ENCODE peak calls at places on chromosomes 12 and 14, in six cellular contexts. P is neuronal stem cell, H is left ventricle myocardium inferior, Y is prostate gland, R is right atrium auricular region, K is pancreas. X is an unnamed sample. For H3K4me1, the result is how much of the 10 kb centered on the place peaks cover.

GRCh38 chr14:60684203-60684602 is 34.9 kb upstream of the SIX1 start:
- DNase-seq in R (no peak), P (no peak), Y (no peak), H (no peak), K (no peak), X (no peak)

GRCh38 chr14:78530078-78530477 is 359.9 kb downstream of the NRXN3 start:
- DNase-seq in Y (peak), H (no peak), R (no peak), P (peak), K (no peak), X (no peak)

GRCh38 chr14:60657609-60657983 is 8.3 kb upstream of the SIX1 start:
- DNase-seq in H (no peak), K (no peak), P (peak), Y (no peak), R (no peak), X (no peak)

GRCh38 chr12:53828598-53828997 is 76.8 kb upstream of the CISTR start:
- DNase-seq in Y (no peak), K (no peak), P (no peak), H (no peak), R (no peak), X (no peak)

GRCh38 chr12:27198036-27198435 is 46.0 kb upstream of the STK38L start:
- DNase-seq in H (no peak), R (no peak), K (no peak), Y (no peak), P (no peak), X (no peak)

GRCh38 chr14:91367173-91368171 is 50.1 kb downstream of the CCDC88C start:
- DNase-seq in P (no peak), R (no peak), Y (peak), K (peak), H (no peak), X (peak)

GRCh38 chr14:94539181-94539580 is 22.1 kb upstream of the SERPINA4 start:
- DNase-seq in R (peak), Y (no peak), P (no peak), H (no peak), K (no peak), X (no peak)

GRCh38 chr14:95056476-95056875 is 100.9 kb downstream of the DICER1 start:
- DNase-seq in Y (peak), R (no peak), P (no peak), H (no peak), K (no peak), X (no peak)

GRCh38 chr14:105857816-105858675 is 331.7 kb downstream of the TMEM121 start:
- DNase-seq in R (no peak), K (no peak), H (peak), Y (no peak), P (no peak), X (no peak)

GRCh38 chr12:75959060-75959459 is 72.5 kb downstream of the PHLDA1 start:
- DNase-seq in R (no peak), K (no peak), Y (no peak), P (no peak), H (no peak), X (no peak)

DNA sequence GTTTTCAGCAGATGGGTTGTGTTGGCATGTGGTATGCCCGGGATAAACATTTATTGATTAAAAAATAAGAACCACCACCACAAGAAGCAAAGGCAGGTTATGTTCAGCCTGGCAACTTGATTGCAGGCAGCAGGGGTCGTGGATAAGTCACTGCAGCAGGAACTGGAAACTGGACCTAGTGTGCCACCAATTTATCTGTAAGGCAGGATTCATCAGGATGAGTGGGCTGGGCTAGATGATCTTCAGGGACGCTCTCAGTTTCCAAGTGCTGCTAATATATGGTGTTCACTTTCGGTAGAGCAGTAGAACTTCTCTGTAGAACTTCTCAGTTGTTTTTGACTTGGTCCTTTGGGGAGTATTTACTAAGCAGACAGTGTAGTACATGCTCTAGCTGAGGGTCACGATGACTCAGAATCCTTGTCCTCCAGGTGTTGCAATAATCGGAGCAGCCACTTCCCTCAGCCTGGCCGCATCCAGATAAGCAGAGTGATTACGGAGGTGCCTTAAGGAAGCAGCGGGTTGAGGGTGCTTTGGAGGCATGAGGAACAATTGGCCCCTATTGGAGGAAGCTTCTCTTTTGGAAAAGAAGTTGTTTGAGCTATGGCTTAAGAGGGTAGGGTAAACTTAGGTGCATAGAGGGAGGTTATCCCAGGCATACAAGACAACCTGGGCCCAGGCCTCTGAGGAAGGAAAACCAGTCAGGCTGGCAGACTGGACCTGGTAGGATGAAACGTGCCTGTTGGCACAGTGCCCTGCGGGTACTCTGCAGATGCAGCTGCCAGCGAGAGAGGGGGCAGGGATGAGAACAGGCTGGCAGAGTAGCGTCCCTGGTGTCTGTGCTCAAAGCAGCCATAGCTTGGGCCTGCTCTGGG is 104.0 kb downstream of the GPR135 start:
- DNase-seq in Y (peak), H (peak), K (peak), P (no peak), R (peak), X (no peak)
- H3K4me1 ChIP-seq in Y (under half), H (half or more), K (under half), P (under half), R (under half), X (under half)

GRCh38 chr12:8036366-8036765 is 3.9 kb downstream of the FOXJ2 start:
- DNase-seq in K (no peak), Y (no peak), H (peak), R (no peak), P (no peak), X (no peak)

GRCh38 chr12:8037947-8038346 is 5.4 kb downstream of the FOXJ2 start:
- DNase-seq in K (no peak), H (no peak), P (no peak), Y (no peak), R (no peak), X (no peak)

GRCh38 chr12:8038659-8039114 is 6.2 kb downstream of the FOXJ2 start:
- DNase-seq in P (peak), Y (peak), H (peak), K (peak), R (no peak), X (no peak)

GRCh38 chr12:8035440-8036010 is 3.0 kb downstream of the FOXJ2 start:
- DNase-seq in P (no peak), R (no peak), Y (no peak), K (no peak), H (no peak), X (no peak)

GRCh38 chr12:8037046-8037663 is 4.6 kb downstream of the FOXJ2 start:
- DNase-seq in K (no peak), Y (no peak), R (no peak), H (no peak), P (no peak), X (no peak)
- H3K4me1 ChIP-seq in K (half or more), Y (under half), R (under half), H (half or more), P (under half), X (half or more)

DNA sequence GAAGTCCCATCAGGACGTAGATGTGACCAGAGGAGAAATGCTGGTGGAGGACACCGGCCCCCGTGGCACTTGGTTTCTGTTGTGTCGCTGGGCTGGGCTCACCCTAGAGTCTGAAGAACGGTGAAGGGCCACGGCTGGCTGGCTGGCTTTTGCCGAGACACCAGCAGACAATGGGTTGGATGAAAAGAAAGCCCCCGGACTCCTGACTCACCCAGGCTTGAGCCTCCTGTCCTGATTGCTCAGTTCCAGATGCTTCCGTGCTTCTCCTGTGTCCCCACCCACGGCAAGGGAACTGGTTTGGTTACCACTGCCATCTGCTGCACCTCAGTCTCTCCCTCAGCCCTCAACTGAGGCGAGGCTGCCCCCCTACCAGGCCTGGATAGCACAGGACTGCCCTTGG is 10.4 kb upstream of the ENDOU start:
- DNase-seq in H (no peak), R (no peak), P (no peak), Y (no peak), K (no peak), X (no peak)
- H3K4me1 ChIP-seq in H (half or more), R (under half), P (under half), Y (under half), K (under half), X (under half)

GRCh38 chr12:116133149-116133548 is 144.3 kb downstream of the MED13L start:
- DNase-seq in K (no peak), R (no peak), P (no peak), Y (no peak), H (no peak), X (no peak)
- H3K4me1 ChIP-seq in K (under half), R (under half), P (under half), Y (under half), H (half or more), X (under half)

GRCh38 chr14:100106661-100107112 is 41.5 kb downstream of the EVL start:
- DNase-seq in H (no peak), R (peak), K (no peak), Y (no peak), P (no peak), X (no peak)
- H3K4me1 ChIP-seq in H (half or more), R (under half), K (under half), Y (under half), P (under half), X (half or more)

GRCh38 chr14:64715628-64716412 is 11.6 kb downstream of the PLEKHG3 start:
- DNase-seq in K (peak), H (no peak), R (no peak), Y (no peak), P (no peak), X (no peak)
- H3K4me1 ChIP-seq in K (half or more), H (half or more), R (under half), Y (under half), P (under half), X (half or more)

DNA sequence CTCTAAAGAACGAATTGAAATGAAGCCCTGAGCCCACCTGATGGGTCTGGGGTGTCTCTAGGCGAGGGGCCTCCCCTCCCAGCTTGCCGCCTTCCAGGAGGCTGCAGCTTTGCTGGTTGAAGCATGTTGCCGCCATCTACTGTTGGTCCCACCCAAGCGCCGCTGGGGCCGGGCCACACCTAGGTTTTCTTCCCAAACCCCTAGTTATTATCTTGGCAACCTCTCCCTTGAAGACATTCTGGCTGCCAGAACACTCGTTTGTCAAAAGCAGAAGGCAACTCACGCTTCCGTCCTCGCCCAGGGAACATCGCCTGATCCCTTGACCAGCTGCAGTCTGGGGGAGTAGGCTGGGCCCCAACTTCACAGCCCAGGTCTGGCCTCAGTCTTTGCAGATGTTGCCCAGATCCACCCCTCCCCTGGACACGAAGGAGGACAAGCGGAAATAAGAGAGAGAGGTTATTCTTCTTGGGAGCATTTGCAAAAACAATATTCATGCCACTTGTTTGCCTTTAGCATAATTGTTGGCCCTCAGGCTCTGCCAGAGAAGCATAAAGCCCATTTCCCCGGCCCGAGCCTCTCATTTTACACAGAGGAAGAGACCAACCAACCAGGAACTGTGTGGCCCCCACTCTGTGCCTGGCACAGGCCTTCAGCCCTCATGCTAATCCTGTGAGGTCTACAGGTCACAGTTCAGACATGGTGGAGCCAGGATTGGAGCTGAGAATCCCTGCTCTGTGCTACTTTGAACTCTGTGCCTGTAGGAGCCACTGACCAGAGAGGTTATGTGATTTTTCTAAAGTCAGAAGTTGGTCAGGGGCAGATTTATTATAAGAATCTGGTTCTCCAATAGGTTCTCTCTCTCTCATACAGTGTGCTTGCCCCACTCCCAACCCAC is 6.7 kb downstream of the EMP1 start:
- DNase-seq in Y (no peak), H (peak), P (no peak), K (no peak), R (peak), X (no peak)
- H3K4me1 ChIP-seq in Y (under half), H (half or more), P (under half), K (under half), R (under half), X (under half)

DNA sequence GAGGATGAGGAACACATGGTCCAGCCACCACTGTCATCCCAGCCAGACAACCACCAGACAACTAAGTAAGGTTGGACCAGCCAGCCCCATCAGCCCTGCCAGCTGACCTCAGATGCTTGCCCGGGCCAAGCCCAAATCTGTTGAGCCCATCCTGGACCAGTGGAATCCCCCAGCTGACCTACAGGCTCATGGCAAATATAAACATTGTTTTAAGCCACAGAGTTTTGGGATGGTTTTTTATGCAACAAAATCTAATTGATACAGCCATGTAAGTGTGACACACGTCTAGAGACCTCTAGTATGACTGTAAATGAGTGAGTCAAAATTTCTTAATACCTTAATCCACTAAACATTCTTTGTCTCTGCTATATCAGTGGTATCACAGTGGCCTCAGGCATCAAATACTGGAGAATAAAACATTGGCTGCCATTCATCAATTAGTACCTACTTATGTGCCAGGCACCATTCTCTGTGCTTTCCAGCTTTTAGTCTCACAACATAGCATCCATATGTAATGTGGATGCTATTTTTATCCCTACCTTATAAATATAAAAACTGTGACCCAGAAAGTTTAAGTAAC is 24.2 kb upstream of the NT5DC3 start:
- DNase-seq in R (no peak), K (no peak), Y (no peak), H (no peak), P (no peak), X (no peak)
- H3K4me1 ChIP-seq in R (under half), K (under half), Y (under half), H (under half), P (under half), X (under half)

GRCh38 chr12:12718382-12718761 is 1.2 kb downstream of the CDKN1B start:
- DNase-seq in Y (no peak), K (no peak), P (no peak), R (no peak), H (no peak), X (no peak)
- H3K4me1 ChIP-seq in Y (under half), K (half or more), P (under half), R (under half), H (half or more), X (under half)

X was measured in effector memory CD4-positive, alpha-beta T cell.